ENCODE peak calls at places on chromosomes 6 and 20, in four cellular contexts. P is GM06990, F is skeletal muscle cell, N is HT1080. L is an unnamed sample.
A peak's percentile ranks its signal among the peaks of the same experiment; 100 is the strongest.

GRCh38 chr20:24708411-24709295 is 239.2 kb downstream of the SYNDIG1 start:
- DNase-seq in P (no peak), F (no peak), N (no peak), L (no peak)

GRCh38 chr20:58107533-58107932 is 120.9 kb downstream of the ANKRD60 start:
- DNase-seq in P (no peak), F (no peak), N (no peak), L (no peak)

GRCh38 chr6:53361549-53362031 is 12.8 kb upstream of the ELOVL5 start:
- DNase-seq in P (peak; percentile 57), F (peak; percentile 41), N (peak; percentile 35), L (peak; percentile 15)

GRCh38 chr6:147040041-147040440 is 164.2 kb upstream of the STXBP5 start:
- DNase-seq in P (no peak), F (no peak), N (no peak), L (no peak)

GRCh38 chr6:70164556-70164955 is 138.3 kb downstream of the COL9A1 start:
- DNase-seq in P (no peak), F (no peak), N (no peak), L (no peak)

GRCh38 chr6:4085329-4085695 is 6.4 kb upstream of the FAM217A start:
- DNase-seq in P (no peak), F (peak; percentile 16), N (peak; percentile 32), L (no peak)

GRCh38 chr6:6649824-6650349 is 61.4 kb downstream of the LY86 start:
- DNase-seq in P (no peak), F (no peak), N (no peak), L (no peak)

GRCh38 chr20:9969626-9970025 is 65.2 kb upstream of the ANKEF1 start:
- DNase-seq in P (no peak), F (no peak), N (no peak), L (no peak)

GRCh38 chr6:1678201-1678600 is 68.5 kb downstream of the FOXC1 start:
- DNase-seq in P (no peak), F (no peak), N (no peak), L (no peak)

GRCh38 chr20:23010096-23010495 is 25.0 kb upstream of the SSTR4 start:
- DNase-seq in P (no peak), F (no peak), N (no peak), L (no peak)

GRCh38 chr20:57190536-57191265 is 75.7 kb downstream of the BMP7 start:
- DNase-seq in P (no peak), F (no peak), N (peak; percentile 53), L (no peak)

GRCh38 chr6:41767112-41767946 is 12.4 kb downstream of the FRS3 start:
- DNase-seq in P (no peak), F (no peak), N (no peak), L (peak; percentile 66)

GRCh38 chr6:82506526-82506925 is 142.9 kb downstream of the TPBG start:
- DNase-seq in P (no peak), F (peak; percentile 16), N (peak; percentile 10), L (no peak)